ENCODE peak calls at places on chromosomes 11 and 22, in five cellular contexts. One of them, this sample, is unnamed.

GRCh38 chr11:18720086-18720810 is 5.7 kb downstream of the IGSF22 start:
- DNase-seq in Kasumi-1: no peak
- DNase-seq in AG20443: no peak
- DNase-seq in endothelial cell: no peak
- DNase-seq in AG04450: no peak
- DNase-seq in this sample: no peak

GRCh38 chr11:117458275-117459120 is 130.8 kb downstream of the CEP164 start:
- DNase-seq in AG04450: no peak
- DNase-seq in endothelial cell: no peak
- DNase-seq in AG20443: no peak
- DNase-seq in Kasumi-1: no peak
- DNase-seq in this sample: no peak

GRCh38 chr11:134233729-134234179 is 9.3 kb downstream of the VPS26B start:
- DNase-seq in AG20443: no peak
- DNase-seq in endothelial cell: no peak
- DNase-seq in Kasumi-1: no peak
- DNase-seq in AG04450: no peak
- DNase-seq in this sample: no peak

GRCh38 chr22:38467904-38468760 is at the start of gene KDELR3:
- DNase-seq in AG04450: peak
- DNase-seq in AG20443: peak
- DNase-seq in endothelial cell: peak
- DNase-seq in Kasumi-1: peak
- DNase-seq in this sample: no peak

GRCh38 chr11:1100417-1101245 is 26.0 kb downstream of the MUC2 start:
- DNase-seq in Kasumi-1: no peak
- DNase-seq in AG04450: no peak
- DNase-seq in AG20443: no peak
- DNase-seq in endothelial cell: no peak
- DNase-seq in this sample: no peak

GRCh38 chr11:2318123-2318522 is 16.3 kb downstream of the TSPAN32 start:
- DNase-seq in AG20443: no peak
- DNase-seq in endothelial cell: no peak
- DNase-seq in Kasumi-1: no peak
- DNase-seq in AG04450: no peak
- DNase-seq in this sample: no peak

GRCh38 chr11:60849641-60850520 is 5.9 kb downstream of the PTGDR2 start:
- DNase-seq in endothelial cell: no peak
- DNase-seq in Kasumi-1: no peak
- DNase-seq in AG04450: no peak
- DNase-seq in AG20443: no peak
- DNase-seq in this sample: no peak

GRCh38 chr11:32006799-32007388 is 84.0 kb upstream of the RCN1 start:
- DNase-seq in Kasumi-1: peak
- DNase-seq in AG20443: peak
- DNase-seq in endothelial cell: peak
- DNase-seq in AG04450: peak
- DNase-seq in this sample: no peak

GRCh38 chr11:122167100-122167499 is 51.1 kb upstream of the BLID start:
- DNase-seq in Kasumi-1: no peak
- DNase-seq in endothelial cell: no peak
- DNase-seq in AG04450: no peak
- DNase-seq in AG20443: peak
- DNase-seq in this sample: no peak

GRCh38 chr22:38238519-38239051 is 34.2 kb downstream of the TMEM184B start:
- DNase-seq in Kasumi-1: no peak
- DNase-seq in endothelial cell: no peak
- DNase-seq in AG20443: peak
- DNase-seq in AG04450: no peak
- DNase-seq in this sample: no peak

GRCh38 chr22:40031766-40032470 is 37.2 kb downstream of the FAM83F start:
- DNase-seq in endothelial cell: no peak
- DNase-seq in AG20443: peak
- DNase-seq in AG04450: no peak
- DNase-seq in Kasumi-1: no peak
- DNase-seq in this sample: no peak

GRCh38 chr11:2375964-2376551 is 1.1 kb upstream of the CD81 start:
- DNase-seq in Kasumi-1: no peak
- DNase-seq in AG20443: no peak
- DNase-seq in endothelial cell: no peak
- DNase-seq in AG04450: no peak
- DNase-seq in this sample: no peak

GRCh38 chr11:76574406-76574805 is 96.1 kb downstream of the LRRC32 start:
- DNase-seq in AG20443: no peak
- DNase-seq in Kasumi-1: no peak
- DNase-seq in endothelial cell: no peak
- DNase-seq in AG04450: peak
- DNase-seq in this sample: no peak

GRCh38 chr22:19291218-19291579 is 320 bp downstream of the CLTCL1 start:
- DNase-seq in AG20443: peak
- DNase-seq in AG04450: no peak
- DNase-seq in endothelial cell: peak
- DNase-seq in Kasumi-1: peak
- DNase-seq in this sample: no peak

GRCh38 chr11:1435820-1436467 is 46.2 kb downstream of the BRSK2 start:
- DNase-seq in endothelial cell: no peak
- DNase-seq in Kasumi-1: no peak
- DNase-seq in AG04450: no peak
- DNase-seq in AG20443: no peak
- DNase-seq in this sample: no peak

GRCh38 chr22:36311386-36312085 is 58.6 kb downstream of the APOL1 start:
- DNase-seq in endothelial cell: no peak
- DNase-seq in AG20443: no peak
- DNase-seq in Kasumi-1: no peak
- DNase-seq in AG04450: no peak
- DNase-seq in this sample: no peak

GRCh38 chr11:126307706-126308105 is 3.8 kb downstream of the DCPS start:
- DNase-seq in Kasumi-1: peak
- DNase-seq in AG20443: no peak
- DNase-seq in endothelial cell: peak
- DNase-seq in AG04450: no peak
- DNase-seq in this sample: no peak

GRCh38 chr22:35631597-35631996 is 14.5 kb upstream of the MB start:
- DNase-seq in endothelial cell: peak
- DNase-seq in AG20443: no peak
- DNase-seq in AG04450: no peak
- DNase-seq in Kasumi-1: peak
- DNase-seq in this sample: no peak

GRCh38 chr11:12057299-12057980 is 49.0 kb upstream of the DKK3 start:
- DNase-seq in AG04450: no peak
- DNase-seq in AG20443: no peak
- DNase-seq in Kasumi-1: no peak
- DNase-seq in endothelial cell: no peak
- DNase-seq in this sample: no peak

GRCh38 chr22:39543095-39543494 is 10.5 kb upstream of the RPS19BP1 start:
- DNase-seq in Kasumi-1: peak
- DNase-seq in AG20443: peak
- DNase-seq in endothelial cell: peak
- DNase-seq in AG04450: no peak
- DNase-seq in this sample: no peak

GRCh38 chr11:11579012-11579755 is 42.6 kb downstream of the GALNT18 start:
- DNase-seq in endothelial cell: no peak
- DNase-seq in AG04450: no peak
- DNase-seq in AG20443: no peak
- DNase-seq in Kasumi-1: no peak
- DNase-seq in this sample: no peak

GRCh38 chr11:99148352-99148751 is 127.6 kb downstream of the CNTN5 start:
- DNase-seq in endothelial cell: no peak
- DNase-seq in AG04450: no peak
- DNase-seq in AG20443: no peak
- DNase-seq in Kasumi-1: no peak
- DNase-seq in this sample: no peak

GRCh38 chr22:33919591-33920501 is at the start of gene LARGE1:
- DNase-seq in AG20443: peak
- DNase-seq in endothelial cell: peak
- DNase-seq in AG04450: no peak
- DNase-seq in Kasumi-1: no peak
- DNase-seq in this sample: no peak

GRCh38 chr11:63099555-63099954 is 44.5 kb downstream of the SLC22A24 start:
- DNase-seq in Kasumi-1: no peak
- DNase-seq in AG04450: no peak
- DNase-seq in endothelial cell: no peak
- DNase-seq in AG20443: no peak
- DNase-seq in this sample: no peak

GRCh38 chr11:2904153-2905052 is 18.8 kb upstream of the CDKN1C start:
- DNase-seq in Kasumi-1: no peak
- DNase-seq in endothelial cell: no peak
- DNase-seq in AG20443: no peak
- DNase-seq in AG04450: no peak
- DNase-seq in this sample: no peak

GRCh38 chr11:44143987-44144909 is 48.8 kb downstream of the EXT2 start:
- DNase-seq in Kasumi-1: no peak
- DNase-seq in endothelial cell: no peak
- DNase-seq in AG04450: no peak
- DNase-seq in AG20443: no peak
- DNase-seq in this sample: no peak

GRCh38 chr11:79076526-79077115 is 364.2 kb downstream of the TENM4 start:
- DNase-seq in endothelial cell: peak
- DNase-seq in Kasumi-1: peak
- DNase-seq in AG04450: no peak
- DNase-seq in AG20443: peak
- DNase-seq in this sample: no peak

GRCh38 chr22:28963362-28963761 is 80.0 kb downstream of the ZNRF3 start:
- DNase-seq in AG20443: no peak
- DNase-seq in AG04450: no peak
- DNase-seq in Kasumi-1: no peak
- DNase-seq in endothelial cell: no peak
- DNase-seq in this sample: no peak

GRCh38 chr22:22880645-22881044 is 7.0 kb upstream of the IGLL5 start:
- DNase-seq in AG04450: no peak
- DNase-seq in Kasumi-1: no peak
- DNase-seq in endothelial cell: no peak
- DNase-seq in AG20443: peak
- DNase-seq in this sample: no peak

This sample was measured in NCI-H1048.